ENCODE peak calls at places on chromosomes 5 and 9, in six cellular contexts. Q is HCT116; S is tibial artery; Z is transverse colon; X is BE2C; B is CD8-positive, alpha-beta T cell. W is an unnamed sample. For H3K4me1, the result is how much of the 10 kb centered on the place peaks cover.

GRCh38 chr5:175746851-175747250 is 89.0 kb downstream of the HRH2 start:
- DNase-seq in S (no peak), Q (peak), B (no peak), X (peak), Z (no peak), W (no peak)

GRCh38 chr5:28880936-28881335 is 1842.5 kb upstream of the CDH9 start:
- DNase-seq in S (no peak), Q (no peak), Z (no peak), B (no peak), X (no peak), W (no peak)

GRCh38 chr9:135701067-135701967 is 668 bp upstream of the KCNT1 start:
- DNase-seq in S (no peak), Q (no peak), X (no peak), B (peak), Z (no peak), W (no peak)

GRCh38 chr9:79900754-79901153 is 329.0 kb downstream of the TLE4 start:
- DNase-seq in B (no peak), Q (no peak), Z (no peak), X (no peak), S (no peak), W (no peak)

GRCh38 chr9:136605966-136606365 is 56.8 kb upstream of the EGFL7 start:
- DNase-seq in Q (no peak), S (peak), Z (no peak), B (no peak), X (no peak), W (peak)

GRCh38 chr5:178106556-178107239 is 6.6 kb upstream of the N4BP3 start:
- DNase-seq in S (no peak), B (no peak), Z (no peak), X (no peak), Q (no peak), W (no peak)

GRCh38 chr5:122629278-122629677 is 145.6 kb upstream of the SNX2 start:
- DNase-seq in B (no peak), Q (no peak), S (no peak), Z (no peak), X (no peak), W (no peak)

GRCh38 chr9:127283917-127284316 is 19.3 kb downstream of the GARNL3 start:
- DNase-seq in S (no peak), Z (peak), X (no peak), B (no peak), Q (no peak), W (no peak)

GRCh38 chr9:70883056-70883455 is 238.4 kb downstream of the TRPM3 start:
- DNase-seq in Q (no peak), X (no peak), Z (no peak), S (no peak), B (no peak), W (no peak)

GRCh38 chr9:86562691-86563090 is 208.5 kb upstream of the TUT7 start:
- DNase-seq in X (no peak), Q (no peak), B (no peak), S (no peak), Z (no peak), W (no peak)

GRCh38 chr9:86557918-86558317 is 203.7 kb upstream of the TUT7 start:
- DNase-seq in S (no peak), Z (no peak), X (no peak), B (no peak), Q (no peak), W (no peak)

DNA sequence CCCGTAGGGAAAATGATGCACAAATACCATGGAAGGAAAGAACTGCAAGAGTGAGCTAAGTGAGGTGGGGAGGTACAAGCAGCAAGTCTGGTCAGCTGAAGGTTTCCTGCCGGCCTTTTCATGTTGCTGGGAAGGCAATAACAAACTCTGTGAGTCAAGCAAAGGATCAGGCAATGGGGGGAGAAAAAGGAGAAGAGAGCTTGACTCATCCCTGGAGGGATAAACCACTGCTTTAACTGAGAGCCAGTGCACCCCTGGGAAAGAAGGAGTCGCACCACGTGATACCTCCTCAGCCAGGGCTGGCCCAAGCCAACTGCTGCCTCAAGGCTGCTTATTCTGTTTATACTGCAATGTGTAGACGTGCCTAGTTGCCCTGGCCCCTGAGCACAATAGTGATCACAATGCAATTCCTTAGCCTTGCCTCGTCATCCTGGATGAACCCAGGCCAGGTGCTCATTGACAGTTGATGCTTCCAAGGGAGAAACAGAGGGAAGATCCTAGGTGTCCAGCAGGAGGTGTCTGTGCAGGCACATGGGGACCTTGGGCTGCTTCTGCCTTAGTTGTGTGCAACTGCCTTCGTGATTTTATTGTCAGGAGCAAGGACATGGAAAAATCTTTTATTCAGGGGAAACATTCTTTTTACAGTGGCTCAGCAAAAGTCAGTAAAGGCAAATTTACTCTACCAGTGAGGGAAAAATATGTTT is 203.0 kb upstream of the TUT7 start:
- DNase-seq in Z (no peak), Q (no peak), B (no peak), S (no peak), X (no peak), W (no peak)
- H3K4me1 ChIP-seq in Z (under half), Q (under half), B (under half), S (under half), X (under half), W (under half)

GRCh38 chr5:145948047-145948446 is 11.7 kb downstream of the SH3RF2 start:
- DNase-seq in Z (no peak), X (no peak), B (no peak), Q (no peak), S (no peak), W (no peak)
- TF ChIP-seq CTCF in Z (no peak), X (no peak), B (no peak), Q (no peak), S (no peak), W (no peak)

GRCh38 chr5:139655727-139656271 is 7.7 kb downstream of the CXXC5 start:
- DNase-seq in Q (no peak), S (peak), B (no peak), X (peak), Z (no peak), W (peak)

GRCh38 chr5:139652788-139653241 is 4.7 kb downstream of the CXXC5 start:
- DNase-seq in X (no peak), S (no peak), Z (no peak), B (no peak), Q (no peak), W (no peak)

GRCh38 chr5:139654464-139654863 is 6.3 kb downstream of the CXXC5 start:
- DNase-seq in Q (no peak), X (no peak), B (no peak), Z (no peak), S (no peak), W (no peak)

GRCh38 chr5:139653616-139654015 is 5.5 kb downstream of the CXXC5 start:
- DNase-seq in Z (no peak), S (no peak), X (no peak), B (no peak), Q (no peak), W (no peak)

GRCh38 chr5:139654875-139655491 is 6.8 kb downstream of the CXXC5 start:
- DNase-seq in S (no peak), Z (no peak), X (peak), Q (no peak), B (no peak), W (no peak)
- H3K4me1 ChIP-seq in S (under half), Z (half or more), X (half or more), Q (half or more), B (under half), W (half or more)

GRCh38 chr9:33785914-33786313 is 9.4 kb upstream of the PRSS3 start:
- DNase-seq in Q (no peak), B (no peak), Z (no peak), S (no peak), X (no peak), W (no peak)

GRCh38 chr9:33791117-33791516 is 4.2 kb upstream of the PRSS3 start:
- DNase-seq in X (no peak), B (no peak), Q (peak), S (no peak), Z (peak), W (no peak)

GRCh38 chr9:33782395-33783152 is 12.8 kb upstream of the PRSS3 start:
- DNase-seq in B (no peak), S (no peak), Z (no peak), Q (no peak), X (no peak), W (no peak)

GRCh38 chr9:33787839-33788238 is 7.5 kb upstream of the PRSS3 start:
- DNase-seq in X (no peak), Q (no peak), B (no peak), Z (no peak), S (no peak), W (no peak)
- TF ChIP-seq CTCF in X (no peak), Q (peak), B (no peak), Z (no peak), S (no peak), W (no peak)

GRCh38 chr5:17916451-17916850 is 282.2 kb downstream of the TAF11L14 start:
- DNase-seq in S (no peak), Q (no peak), Z (no peak), B (no peak), X (no peak), W (no peak)
- H3K4me1 ChIP-seq in S (under half), Q (under half), Z (under half), B (under half), X (under half), W (under half)

GRCh38 chr9:132609184-132609583 is 26.8 kb downstream of the BARHL1 start:
- DNase-seq in Z (no peak), Q (no peak), B (no peak), X (no peak), S (no peak), W (no peak)
- TF ChIP-seq CTCF in Z (no peak), Q (no peak), B (no peak), X (no peak), S (no peak), W (no peak)

DNA sequence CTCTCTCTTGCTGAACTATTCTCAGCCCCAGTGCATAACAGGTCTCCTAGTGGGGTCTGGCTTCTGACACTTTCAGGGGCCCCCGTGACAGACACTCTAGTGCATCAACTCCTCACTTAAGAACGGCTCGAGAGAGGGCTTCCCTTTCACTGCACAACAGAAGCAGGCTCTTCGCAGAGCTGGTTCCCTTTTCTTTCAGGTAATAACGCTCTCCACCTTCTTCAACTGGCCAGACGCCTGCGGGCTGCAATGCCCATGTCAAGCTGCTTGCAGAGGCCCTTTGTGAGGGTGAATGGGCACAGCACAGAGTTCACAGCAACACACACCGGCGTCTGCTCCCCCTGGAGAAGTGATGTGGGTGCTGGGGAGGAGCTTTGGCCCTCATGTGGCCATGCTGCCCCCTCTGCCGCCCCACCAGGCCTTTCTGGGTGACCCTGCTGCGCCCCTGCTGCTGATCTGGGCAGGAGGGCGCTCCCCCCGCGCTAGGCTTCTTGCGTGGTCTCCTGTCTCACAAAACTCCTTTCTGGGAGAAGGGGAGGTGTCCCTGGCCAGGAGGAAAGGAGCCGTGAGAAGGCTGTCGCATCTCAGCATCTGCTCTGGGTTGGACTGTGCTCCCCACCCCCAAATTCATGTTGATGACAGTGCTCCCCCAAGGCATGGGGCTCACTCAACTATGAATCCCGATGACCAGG is 2.4 kb downstream of the MRPL36 start:
- DNase-seq in Q (no peak), B (no peak), S (no peak), Z (no peak), X (no peak), W (peak)
- H3K4me1 ChIP-seq in Q (under half), B (under half), S (under half), Z (under half), X (under half), W (under half)

GRCh38 chr5:159531554-159532105 is 201.3 kb upstream of the IL12B start:
- DNase-seq in Q (no peak), Z (no peak), X (no peak), S (no peak), B (no peak), W (no peak)
- TF ChIP-seq CTCF in Q (peak), Z (no peak), X (peak), S (peak), B (no peak), W (no peak)

W was measured in upper lobe of left lung.